ENCODE peak calls at places on chromosomes 5 and 9, in six cellular contexts. S is hippocampal formation, I is SJCRH30, R is NCI-H1694 treated with DMSO at 0.1 percent for 48 hours, V is Right ventricle myocardium inferior, J is kidney glomerular epithelial cell. T is an unnamed sample.

GRCh38 chr9:92668746-92669526 is 995 bp downstream of the IPPK start:
- DNase-seq in S (no peak), I (peak), R (no peak), V (no peak), J (peak), T (peak)

GRCh38 chr5:160956011-160956410 is 104.0 kb upstream of the ATP10B start:
- DNase-seq in S (no peak), I (no peak), R (peak), V (no peak), J (no peak), T (no peak)

GRCh38 chr5:73822989-73823339 is 197.0 kb downstream of the ARHGEF28 start:
- DNase-seq in S (no peak), I (no peak), R (no peak), V (no peak), J (peak), T (no peak)

GRCh38 chr9:96674914-96675538 is 19.9 kb upstream of the PRXL2C start:
- DNase-seq in S (no peak), I (no peak), R (no peak), V (no peak), J (peak), T (no peak)

GRCh38 chr5:153660919-153661318 is 170.4 kb downstream of the GRIA1 start:
- DNase-seq in S (no peak), I (no peak), R (no peak), V (no peak), J (no peak), T (no peak)

GRCh38 chr5:92378961-92379611 is 996.0 kb upstream of the ARRDC3 start:
- DNase-seq in S (no peak), I (no peak), R (no peak), V (no peak), J (no peak), T (peak)

GRCh38 chr5:87137280-87137679 is 130.4 kb upstream of the RASA1 start:
- DNase-seq in S (no peak), I (no peak), R (no peak), V (peak), J (no peak), T (peak)

GRCh38 chr5:123964916-123965315 is 452.9 kb downstream of the CSNK1G3 start:
- DNase-seq in S (no peak), I (no peak), R (no peak), V (no peak), J (no peak), T (no peak)

GRCh38 chr5:82364497-82364896 is 86.3 kb upstream of the RPS23 start:
- DNase-seq in S (peak), I (peak), R (no peak), V (no peak), J (peak), T (no peak)

GRCh38 chr5:73706963-73707362 is 81.0 kb downstream of the ARHGEF28 start:
- DNase-seq in S (no peak), I (no peak), R (no peak), V (no peak), J (no peak), T (no peak)

GRCh38 chr9:71628247-71628646 is 140.1 kb downstream of the CEMIP2 start:
- DNase-seq in S (no peak), I (no peak), R (no peak), V (no peak), J (no peak), T (no peak)

GRCh38 chr5:3912790-3913189 is 317.2 kb downstream of the IRX1 start:
- DNase-seq in S (no peak), I (no peak), R (no peak), V (no peak), J (no peak), T (no peak)

GRCh38 chr9:86481466-86481865 is 127.3 kb upstream of the TUT7 start:
- DNase-seq in S (no peak), I (peak), R (no peak), V (no peak), J (no peak), T (no peak)

GRCh38 chr9:33044677-33045282 is 19.7 kb downstream of the DNAJA1 start:
- DNase-seq in S (peak), I (no peak), R (peak), V (no peak), J (no peak), T (no peak)

GRCh38 chr9:106866243-106866642 is 3.3 kb downstream of the ZNF462 start:
- DNase-seq in S (no peak), I (no peak), R (no peak), V (no peak), J (no peak), T (no peak)

GRCh38 chr5:61275841-61276240 is 56.2 kb upstream of the ZSWIM6 start:
- DNase-seq in S (peak), I (no peak), R (no peak), V (peak), J (no peak), T (peak)

GRCh38 chr5:137218471-137218870 is 280.7 kb downstream of the SPOCK1 start:
- DNase-seq in S (peak), I (no peak), R (no peak), V (no peak), J (no peak), T (no peak)

GRCh38 chr5:122182491-122182921 is 53.2 kb downstream of the ZNF474 start:
- DNase-seq in S (no peak), I (peak), R (peak), V (no peak), J (peak), T (no peak)

GRCh38 chr5:163498886-163499285 is 6.5 kb upstream of the MAT2B start:
- DNase-seq in S (no peak), I (no peak), R (no peak), V (no peak), J (peak), T (no peak)

GRCh38 chr9:112176410-112177010 is 1.4 kb upstream of the SUSD1 start:
- DNase-seq in S (no peak), I (no peak), R (no peak), V (no peak), J (no peak), T (no peak)

GRCh38 chr5:125409496-125410351 is 663.3 kb upstream of the ZNF608 start:
- DNase-seq in S (no peak), I (no peak), R (no peak), V (no peak), J (peak), T (no peak)

GRCh38 chr9:34992376-34992951 is 2.9 kb downstream of the DNAJB5 start:
- DNase-seq in S (no peak), I (peak), R (no peak), V (peak), J (peak), T (peak)

GRCh38 chr5:132754947-132755346 is 7.7 kb downstream of the CCNI2 start:
- DNase-seq in S (peak), I (no peak), R (peak), V (no peak), J (no peak), T (no peak)

GRCh38 chr9:86639899-86640379 is 285.7 kb upstream of the TUT7 start:
- DNase-seq in S (no peak), I (no peak), R (no peak), V (no peak), J (peak), T (no peak)

GRCh38 chr9:136690841-136691261 is 3.6 kb upstream of the AGPAT2 start:
- DNase-seq in S (no peak), I (peak), R (no peak), V (no peak), J (no peak), T (peak)

GRCh38 chr5:141877478-141878185 is 578 bp downstream of the PCDH1 start:
- DNase-seq in S (no peak), I (no peak), R (peak), V (no peak), J (no peak), T (no peak)

GRCh38 chr9:25427898-25428297 is 250.3 kb downstream of the TUSC1 start:
- DNase-seq in S (no peak), I (peak), R (no peak), V (no peak), J (no peak), T (no peak)

GRCh38 chr9:88997646-88998045 is 6.4 kb downstream of the S1PR3 start:
- DNase-seq in S (no peak), I (no peak), R (no peak), V (no peak), J (no peak), T (no peak)

GRCh38 chr5:98927242-98927987 is 1.4 kb downstream of the CHD1 start:
- DNase-seq in S (peak), I (peak), R (no peak), V (no peak), J (peak), T (no peak)

GRCh38 chr5:21774791-21775190 is 1078.4 kb downstream of the CDH12 start:
- DNase-seq in S (no peak), I (no peak), R (no peak), V (no peak), J (peak), T (no peak)

T was measured in left ventricle myocardium superior.